ENCODE peak calls at places on chromosomes 6 and 20, in eight cellular contexts. W is GM04504, G is pancreas, L is fibroblast of mammary gland, U is uterus, Z is mesenchymal stem cell, I is left ventricle myocardium inferior, A is GM12891. Q is an unnamed sample.

GRCh38 chr6:93416575-93417420 is 2.6 kb downstream of the EPHA7 start:
- DNase-seq in L (no peak), A (no peak), Z (peak; percentile 72), G (peak; percentile 58), W (no peak), U (no peak), I (peak; percentile 27), Q (peak; percentile 3)

GRCh38 chr6:22980446-22980845 is 411.1 kb downstream of the HDGFL1 start:
- DNase-seq in L (peak; percentile 80), A (no peak), U (no peak), G (no peak), I (no peak), Z (peak; percentile 55), W (peak; percentile 13), Q (peak; percentile 61)

GRCh38 chr6:142913036-142913510 is 31.9 kb downstream of the HIVEP2 start:
- DNase-seq in W (no peak), A (no peak), G (no peak), U (no peak), L (no peak), I (no peak), Z (no peak), Q (no peak)

GRCh38 chr6:100176321-100176950 is 182.4 kb upstream of the MCHR2 start:
- DNase-seq in A (no peak), Z (peak; percentile 47), U (no peak), L (peak; percentile 76), G (no peak), I (no peak), W (peak; percentile 52), Q (peak; percentile 82)

GRCh38 chr6:46113370-46113769 is 16.4 kb upstream of the ENPP4 start:
- DNase-seq in L (no peak), G (no peak), I (no peak), Z (no peak), W (no peak), A (no peak), U (no peak), Q (no peak)

GRCh38 chr6:131222773-131223172 is 87.5 kb downstream of the AKAP7 start:
- DNase-seq in A (no peak), G (no peak), W (no peak), U (no peak), I (no peak), L (no peak), Z (no peak), Q (no peak)

GRCh38 chr6:79949235-79949634 is 1.9 kb upstream of the ELOVL4 start:
- DNase-seq in A (no peak), L (peak; percentile 79), U (peak; percentile 33), W (no peak), G (no peak), Z (peak; percentile 73), I (no peak), Q (peak; percentile 85)

GRCh38 chr6:39298061-39298460 is 16.2 kb downstream of the KCNK17 start:
- DNase-seq in I (no peak), W (no peak), A (no peak), G (no peak), Z (no peak), L (no peak), U (no peak), Q (no peak)

GRCh38 chr6:34144581-34145160 is 1.2 kb downstream of the GRM4 start:
- DNase-seq in A (no peak), L (no peak), W (no peak), U (no peak), Z (peak; percentile 3), I (no peak), G (no peak), Q (peak; percentile 27)

GRCh38 chr20:49951160-49951559 is 15.0 kb downstream of the RNF114 start:
- DNase-seq in U (no peak), G (peak; percentile 4), A (no peak), W (peak; percentile 46), L (peak; percentile 91), I (no peak), Z (peak; percentile 44), Q (peak; percentile 86)